ENCODE peak calls at places on chromosomes 12 and 14, in five cellular contexts. U is IMR-90, G is H9, F is trophoblast cell, Q is neuronal stem cell. D is an unnamed sample.

GRCh38 chr14:105281354-105282097 is 19.3 kb downstream of the BRF1 start:
- DNase-seq in F (peak; percentile 93), Q (peak; percentile 37), U (peak; percentile 83), G (no peak), D (peak; percentile 72)

GRCh38 chr14:73457935-73458218 is 469 bp downstream of the NUMB start:
- DNase-seq in G (no peak), U (no peak), Q (no peak), F (no peak), D (no peak)

GRCh38 chr12:89156862-89157262 is 195.4 kb downstream of the DUSP6 start:
- DNase-seq in U (peak; percentile 67), F (peak; percentile 28), Q (no peak), G (no peak), D (no peak)

GRCh38 chr12:62930546-62931425 is 4.2 kb downstream of the PPM1H start:
- DNase-seq in Q (no peak), U (peak; percentile 4), F (peak; percentile 21), G (no peak), D (peak; percentile 75)

GRCh38 chr14:96698846-96699543 is 98.2 kb upstream of the VRK1 start:
- DNase-seq in U (no peak), Q (no peak), G (no peak), F (peak; percentile 21), D (no peak)

GRCh38 chr14:76252471-76252870 is 100.7 kb downstream of the GPATCH2L start:
- DNase-seq in U (no peak), G (no peak), F (no peak), Q (no peak), D (no peak)

GRCh38 chr12:1350055-1350933 is 244.1 kb downstream of the FBXL14 start:
- DNase-seq in F (peak; percentile 12), U (peak; percentile 86), Q (no peak), G (no peak), D (no peak)

GRCh38 chr14:72739446-72740405 is 154.2 kb downstream of the DPF3 start:
- DNase-seq in F (no peak), Q (no peak), U (no peak), G (peak; percentile 18), D (no peak)

GRCh38 chr14:94917041-94917600 is 147.2 kb upstream of the GSC start:
- DNase-seq in F (no peak), U (no peak), Q (no peak), G (no peak), D (no peak)

GRCh38 chr12:43332977-43333649 is 218.9 kb downstream of the ADAMTS20 start:
- DNase-seq in G (no peak), U (peak; percentile 83), Q (no peak), F (peak; percentile 21), D (peak; percentile 28)

GRCh38 chr12:132444957-132445883 is 44.7 kb upstream of the FBRSL1 start:
- DNase-seq in G (peak; percentile 62), F (no peak), U (no peak), Q (no peak), D (no peak)

GRCh38 chr12:76303989-76304460 is 44.2 kb downstream of the BBS10 start:
- DNase-seq in G (no peak), Q (no peak), F (no peak), U (peak; percentile 14), D (no peak)

GRCh38 chr12:12081836-12082497 is 11.2 kb downstream of the BCL2L14 start:
- DNase-seq in Q (peak; percentile 20), F (peak; percentile 58), G (peak; percentile 45), U (peak; percentile 55), D (peak; percentile 74)

GRCh38 chr12:56487448-56488040 is 417 bp downstream of the GLS2 start:
- DNase-seq in Q (no peak), F (peak; percentile 44), G (peak; percentile 80), U (no peak), D (peak; percentile 58)

GRCh38 chr14:96104469-96105057 is 65.4 kb downstream of the C14orf132 start:
- DNase-seq in Q (no peak), U (peak; percentile 100), F (peak; percentile 99), G (no peak), D (no peak)

GRCh38 chr12:40921563-40922163 is 229.4 kb downstream of the CNTN1 start:
- DNase-seq in U (peak; percentile 19), Q (no peak), G (no peak), F (peak; percentile 59), D (peak; percentile 12)

DNA sequence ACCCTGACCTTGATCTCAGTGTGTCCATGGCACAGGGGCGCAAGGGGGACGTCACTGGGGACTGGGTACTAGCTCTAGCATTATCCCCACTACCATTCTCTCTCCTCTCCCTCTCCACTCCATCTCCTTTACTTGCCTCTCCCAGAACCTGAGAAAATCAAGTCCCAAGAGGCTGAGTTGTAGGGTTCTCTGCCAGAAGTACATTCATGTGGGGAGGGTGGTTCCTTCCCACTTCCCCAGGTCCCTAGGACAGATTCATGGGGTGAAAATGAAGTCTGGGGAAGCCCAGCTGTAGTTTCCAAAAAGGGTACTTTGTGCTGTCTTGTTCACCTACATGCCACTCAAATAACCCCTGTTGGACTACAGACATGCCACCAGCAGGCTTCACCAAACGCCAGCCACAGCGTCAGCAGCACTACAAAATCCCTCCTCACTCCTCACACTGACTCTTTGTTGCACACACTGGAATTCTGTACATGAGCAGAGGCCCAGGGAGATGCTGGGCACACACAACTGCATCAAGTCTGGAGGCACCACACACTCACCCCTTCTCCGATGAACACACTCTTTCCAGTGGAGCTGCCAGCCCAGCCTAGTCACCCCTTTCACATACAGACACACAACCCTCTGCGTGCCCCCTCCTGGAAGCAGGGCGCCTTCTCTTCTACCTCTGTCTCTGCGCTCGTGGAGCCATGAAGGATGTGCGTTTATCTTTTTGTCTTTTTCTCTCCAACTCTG is 6.9 kb downstream of the RARG start:
- DNase-seq in G (no peak), U (no peak), F (no peak), Q (no peak), D (no peak)
- H2BK5ac ChIP-seq in G (no peak overlapping the region), U (peak overlapping the region; percentile 7), F (peak overlapping the region; percentile 8), Q (peak overlapping the region; percentile 7), D (peak overlapping the region; percentile 14)

GRCh38 chr14:90421621-90422020 is 24.8 kb downstream of the CALM1 start:
- DNase-seq in U (no peak), Q (no peak), G (no peak), F (no peak), D (no peak)

GRCh38 chr14:90424075-90424474 is 27.2 kb downstream of the CALM1 start:
- DNase-seq in F (no peak), G (no peak), U (no peak), Q (no peak), D (no peak)

GRCh38 chr14:90421001-90421580 is 24.3 kb downstream of the CALM1 start:
- DNase-seq in G (no peak), Q (no peak), F (no peak), U (no peak), D (no peak)

GRCh38 chr14:90424686-90425255 is 27.9 kb downstream of the CALM1 start:
- DNase-seq in F (peak; percentile 88), G (no peak), U (no peak), Q (no peak), D (no peak)

GRCh38 chr14:90423166-90423565 is 26.3 kb downstream of the CALM1 start:
- DNase-seq in G (no peak), U (no peak), F (no peak), Q (no peak), D (no peak)
- H2BK5ac ChIP-seq in G (no peak overlapping the region), U (no peak overlapping the region), F (no peak overlapping the region), Q (no peak overlapping the region), D (no peak overlapping the region)

GRCh38 chr12:108594-108993 is 42.0 kb downstream of the IQSEC3 start:
- DNase-seq in U (no peak), Q (no peak), G (no peak), F (no peak), D (no peak)

GRCh38 chr12:105696-106095 is 39.1 kb downstream of the IQSEC3 start:
- DNase-seq in U (no peak), G (no peak), Q (no peak), F (no peak), D (no peak)

GRCh38 chr12:104573-105081 is 38.1 kb downstream of the IQSEC3 start:
- DNase-seq in G (peak; percentile 70), F (no peak), U (no peak), Q (no peak), D (no peak)

GRCh38 chr12:103169-103981 is 36.8 kb downstream of the IQSEC3 start:
- DNase-seq in F (no peak), G (peak; percentile 96), U (no peak), Q (peak; percentile 84), D (peak; percentile 88)

GRCh38 chr12:106118-106561 is 39.6 kb downstream of the IQSEC3 start:
- DNase-seq in F (peak; percentile 4), U (no peak), Q (no peak), G (peak; percentile 88), D (peak; percentile 89)
- H2BK5ac ChIP-seq in F (no peak overlapping the region), U (no peak overlapping the region), Q (no peak overlapping the region), G (no peak overlapping the region), D (no peak overlapping the region)

DNA sequence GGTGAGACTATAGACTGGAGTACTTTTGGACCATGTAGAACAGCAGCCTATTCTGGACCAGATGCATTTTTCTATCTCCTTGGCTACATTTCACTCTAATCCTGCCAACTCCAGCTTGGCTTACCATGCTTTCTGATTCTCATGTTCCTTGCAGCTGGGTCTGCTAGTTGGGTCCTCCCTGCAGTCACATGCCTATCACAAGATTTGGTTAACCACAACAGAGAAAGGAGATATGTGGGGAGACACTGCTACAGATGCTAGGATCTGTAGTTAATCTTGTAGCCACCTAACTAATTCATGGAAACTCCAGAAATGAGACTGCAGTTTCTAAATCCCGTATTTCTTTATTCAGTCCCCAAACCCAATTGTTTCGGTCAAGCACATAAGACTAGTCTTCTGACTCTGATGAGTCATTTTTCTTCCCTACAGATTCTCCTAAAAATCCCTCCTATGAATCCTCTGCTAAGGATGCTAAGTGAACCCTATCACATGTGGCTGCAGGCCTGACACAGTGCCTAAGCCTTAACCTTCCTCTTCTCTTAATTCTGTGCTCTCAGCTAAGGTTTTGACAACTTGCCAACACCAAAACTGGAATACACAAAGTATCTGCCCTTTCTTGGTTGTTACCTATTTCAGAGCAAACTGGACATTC is 410.6 kb downstream of the DAD1 start:
- DNase-seq in G (no peak), Q (no peak), U (peak; percentile 20), F (no peak), D (no peak)
- H2BK5ac ChIP-seq in G (no peak overlapping the region), Q (no peak overlapping the region), U (no peak overlapping the region), F (no peak overlapping the region), D (no peak overlapping the region)

DNA sequence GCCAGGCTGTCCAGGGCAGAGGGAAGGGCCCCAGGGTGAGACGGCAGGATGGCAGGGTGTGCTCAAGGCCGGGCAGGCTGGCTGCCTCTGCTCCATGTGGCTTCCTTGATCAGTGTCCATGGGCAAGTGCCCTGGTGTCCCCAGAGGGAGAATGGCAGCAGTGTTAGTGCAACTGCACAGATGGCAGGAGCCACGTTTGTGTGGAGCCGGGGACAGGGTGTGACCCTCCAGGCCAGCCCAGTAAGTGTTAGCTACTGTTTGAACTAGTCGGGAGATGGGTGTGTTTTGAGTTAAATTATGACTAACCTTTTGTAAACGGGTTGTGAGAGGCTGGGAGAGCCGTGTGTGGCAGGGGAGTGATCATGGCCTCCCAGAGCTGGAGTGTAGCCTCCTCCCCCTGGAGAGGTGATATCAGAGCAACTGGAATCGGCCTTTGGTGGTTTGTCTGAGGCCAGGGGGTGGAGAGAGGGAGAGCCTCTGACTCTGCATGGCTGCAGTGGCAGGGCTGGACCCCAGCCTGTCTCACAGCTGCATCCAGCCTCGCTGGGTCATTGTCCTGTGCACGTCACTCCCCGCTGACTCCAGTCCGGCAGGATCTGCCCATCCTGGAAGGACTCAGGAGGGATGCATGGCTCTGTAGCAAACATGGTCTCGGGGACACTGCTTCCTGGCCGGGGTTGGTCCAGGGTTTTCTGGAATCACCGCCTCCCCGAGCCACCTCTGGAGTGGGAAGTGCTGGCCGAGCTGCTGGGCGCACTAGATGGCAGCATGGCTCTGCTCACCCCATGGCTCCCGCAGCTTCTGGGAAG is 27.8 kb downstream of the AACS start:
- DNase-seq in U (peak; percentile 66), Q (no peak), G (peak; percentile 44), F (no peak), D (no peak)
- H2BK5ac ChIP-seq in U (peak overlapping the region; percentile 4), Q (peak overlapping the region; percentile 42), G (no peak overlapping the region), F (no peak overlapping the region), D (no peak overlapping the region)